ENCODE peak calls at places on chromosomes 16 and 17, in five cellular contexts. R is epithelial cell of esophagus, Y is IMR-90, J is HCT116, S is GM12865. O is an unnamed sample.

GRCh38 chr16:67216612-67217490 is 10.1 kb upstream of the TMEM208 start:
- DNase-seq in S (no peak), J (no peak), R (no peak), Y (no peak), O (no peak)

GRCh38 chr17:70158581-70158980 is 10.8 kb upstream of the KCNJ2 start:
- DNase-seq in S (no peak), Y (no peak), J (no peak), R (no peak), O (no peak)

GRCh38 chr17:29571486-29571882 is 3.0 kb downstream of the TP53I13 start:
- DNase-seq in S (no peak), Y (no peak), R (no peak), J (no peak), O (no peak)

GRCh38 chr17:49910094-49910857 is 58.7 kb upstream of the DLX4 start:
- DNase-seq in R (peak), S (no peak), Y (no peak), J (no peak), O (no peak)

GRCh38 chr17:72136692-72137550 is 16.1 kb downstream of the SOX9 start:
- DNase-seq in R (peak), Y (peak), S (no peak), J (peak), O (no peak)

GRCh38 chr16:80563807-80564206 is 23.0 kb downstream of the DYNLRB2 start:
- DNase-seq in R (no peak), S (no peak), Y (no peak), J (no peak), O (no peak)

GRCh38 chr16:617855-618254 is 12.9 kb upstream of the WFIKKN1 start:
- DNase-seq in R (no peak), Y (no peak), S (no peak), J (no peak), O (no peak)

GRCh38 chr16:68781784-68782183 is 44.7 kb downstream of the CDH1 start:
- DNase-seq in R (no peak), Y (no peak), S (peak), J (no peak), O (no peak)

GRCh38 chr16:83137326-83137770 is 510.6 kb downstream of the CDH13 start:
- DNase-seq in S (peak), Y (peak), J (no peak), R (peak), O (no peak)

GRCh38 chr17:70938311-70938710 is 769.0 kb downstream of the KCNJ2 start:
- DNase-seq in J (no peak), R (no peak), S (no peak), Y (no peak), O (no peak)

GRCh38 chr17:82835766-82836512 is 3.9 kb downstream of the ZNF750 start:
- DNase-seq in Y (no peak), S (no peak), R (peak), J (no peak), O (no peak)
- H3K4me3 ChIP-seq in Y (no peak), S (no peak), R (peak), J (no peak), O (no peak)

GRCh38 chr16:88285514-88285822 is 97.3 kb upstream of the ZNF469 start:
- DNase-seq in Y (no peak), S (no peak), R (no peak), J (no peak), O (no peak)

GRCh38 chr16:88286301-88286923 is 96.3 kb upstream of the ZNF469 start:
- DNase-seq in R (no peak), J (no peak), S (no peak), Y (no peak), O (no peak)

GRCh38 chr16:88288303-88288702 is 94.5 kb upstream of the ZNF469 start:
- DNase-seq in Y (no peak), S (no peak), J (no peak), R (no peak), O (no peak)

GRCh38 chr16:88289001-88289400 is 93.8 kb upstream of the ZNF469 start:
- DNase-seq in R (no peak), Y (no peak), S (no peak), J (no peak), O (no peak)

DNA sequence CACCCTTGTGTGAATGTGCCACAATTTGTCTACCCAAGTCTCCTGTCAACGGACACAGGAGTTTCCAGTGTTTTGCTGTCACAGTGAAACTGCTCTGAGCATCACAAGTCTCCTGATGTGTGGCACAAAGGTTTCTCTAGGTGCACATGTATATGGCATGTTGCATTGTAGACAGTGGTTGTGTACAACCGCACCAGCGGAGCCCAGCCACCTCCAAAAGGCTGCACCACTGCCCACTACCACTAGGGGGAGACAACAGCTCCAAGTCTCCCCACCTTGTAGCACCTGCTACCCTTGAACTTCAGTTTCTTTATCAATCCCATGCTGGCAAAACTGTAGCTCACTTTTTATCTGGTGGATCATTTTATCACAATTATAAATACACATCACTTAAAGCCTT is 95.5 kb upstream of the ZNF469 start:
- DNase-seq in S (peak), J (peak), R (no peak), Y (no peak), O (no peak)
- TF ChIP-seq CTCF in S (peak), J (peak), R (peak), Y (peak), O (peak)

GRCh38 chr17:57480438-57481196 is 224.3 kb downstream of the MSI2 start:
- DNase-seq in Y (peak), S (no peak), J (no peak), R (peak), O (peak)

GRCh38 chr17:57478851-57479250 is 222.5 kb downstream of the MSI2 start:
- DNase-seq in Y (no peak), S (no peak), J (no peak), R (no peak), O (no peak)

GRCh38 chr17:57482657-57483056 is 226.3 kb downstream of the MSI2 start:
- DNase-seq in Y (peak), S (no peak), J (no peak), R (no peak), O (no peak)

GRCh38 chr17:57484081-57484666 is 227.9 kb downstream of the MSI2 start:
- DNase-seq in Y (peak), S (no peak), R (no peak), J (no peak), O (no peak)

DNA sequence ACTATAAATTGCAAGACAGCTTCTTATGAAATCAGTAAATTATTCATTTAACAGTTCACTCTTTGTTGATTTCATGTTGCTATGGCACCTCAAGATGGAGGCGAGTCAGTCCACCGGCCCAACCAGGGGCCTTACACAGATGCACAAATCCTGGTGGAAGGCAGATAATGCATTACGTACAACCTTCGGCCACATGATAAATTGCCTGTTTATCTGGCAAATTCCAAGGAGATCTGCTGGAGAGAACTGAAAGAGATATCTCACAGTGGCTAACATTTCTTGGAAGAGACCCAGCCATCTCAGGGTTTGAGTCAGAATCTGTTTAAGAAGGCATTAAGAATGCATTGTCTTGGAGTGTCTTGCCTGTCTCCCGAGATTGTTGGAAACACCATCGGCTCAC is 225.6 kb downstream of the MSI2 start:
- DNase-seq in S (no peak), R (peak), Y (peak), J (no peak), O (peak)
- H3K4me3 ChIP-seq in S (no peak), R (no peak), Y (no peak), J (no peak), O (no peak)

GRCh38 chr17:30970757-30971567 is at the start of gene RNF135:
- DNase-seq in R (peak), S (peak), Y (peak), J (peak), O (peak)
- TF ChIP-seq CTCF in R (no peak), S (peak), Y (peak), J (peak), O (no peak)

DNA sequence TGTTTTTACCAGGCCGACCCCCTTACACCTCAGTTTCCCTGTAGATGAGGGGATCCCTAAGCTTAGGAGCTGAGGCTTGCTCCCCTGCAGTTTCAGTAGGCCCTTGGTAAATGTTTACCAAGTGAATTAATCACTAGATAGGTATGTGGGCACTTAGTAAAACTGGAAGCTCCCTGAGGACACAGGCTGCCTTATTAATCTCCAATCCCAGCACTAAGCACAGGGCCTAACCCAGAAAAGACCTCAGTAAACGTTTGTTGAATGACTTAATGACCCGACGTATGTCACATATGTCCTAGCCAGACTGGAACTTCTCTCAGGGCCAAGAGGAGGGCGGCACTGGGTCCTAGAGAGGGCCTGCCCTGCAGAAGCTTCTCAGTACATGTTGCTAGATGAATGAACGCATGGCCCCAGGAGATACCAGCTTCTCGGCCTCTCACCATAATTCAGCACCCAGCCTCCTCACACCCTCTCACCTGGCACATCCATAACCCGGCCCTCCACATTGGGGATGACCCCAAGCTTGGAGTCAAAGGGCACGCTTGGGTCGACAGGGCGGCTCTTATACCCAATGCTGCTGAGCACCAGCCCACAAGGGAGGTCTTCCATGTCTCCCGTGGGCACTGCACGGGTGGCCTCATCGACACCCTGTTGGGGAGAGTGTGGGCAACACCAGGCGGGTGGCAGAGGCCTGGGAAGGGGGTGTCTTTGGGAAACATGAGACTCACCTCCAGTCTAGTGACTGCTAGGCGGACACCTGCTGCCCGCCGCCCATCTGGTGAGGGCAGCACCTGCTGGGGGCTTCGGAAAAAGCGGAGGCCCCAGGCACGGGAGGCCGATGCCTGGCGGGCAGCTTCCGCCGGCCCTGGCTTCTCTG is 4.0 kb upstream of the GRIN2C start:
- DNase-seq in R (no peak), Y (no peak), J (no peak), S (no peak), O (no peak)
- H3K4me3 ChIP-seq in R (no peak), Y (no peak), J (no peak), S (no peak), O (no peak)

GRCh38 chr17:16419074-16419928 is 3.9 kb downstream of the TRPV2 start:
- DNase-seq in S (peak), Y (peak), R (peak), J (no peak), O (peak)

GRCh38 chr17:16417399-16417798 is 2.0 kb downstream of the TRPV2 start:
- DNase-seq in S (no peak), J (no peak), R (no peak), Y (no peak), O (no peak)

GRCh38 chr17:16418684-16419066 is 3.3 kb downstream of the TRPV2 start:
- DNase-seq in S (peak), R (no peak), Y (no peak), J (no peak), O (no peak)

GRCh38 chr17:16417896-16418683 is 2.7 kb downstream of the TRPV2 start:
- DNase-seq in S (no peak), Y (peak), R (no peak), J (no peak), O (no peak)

DNA sequence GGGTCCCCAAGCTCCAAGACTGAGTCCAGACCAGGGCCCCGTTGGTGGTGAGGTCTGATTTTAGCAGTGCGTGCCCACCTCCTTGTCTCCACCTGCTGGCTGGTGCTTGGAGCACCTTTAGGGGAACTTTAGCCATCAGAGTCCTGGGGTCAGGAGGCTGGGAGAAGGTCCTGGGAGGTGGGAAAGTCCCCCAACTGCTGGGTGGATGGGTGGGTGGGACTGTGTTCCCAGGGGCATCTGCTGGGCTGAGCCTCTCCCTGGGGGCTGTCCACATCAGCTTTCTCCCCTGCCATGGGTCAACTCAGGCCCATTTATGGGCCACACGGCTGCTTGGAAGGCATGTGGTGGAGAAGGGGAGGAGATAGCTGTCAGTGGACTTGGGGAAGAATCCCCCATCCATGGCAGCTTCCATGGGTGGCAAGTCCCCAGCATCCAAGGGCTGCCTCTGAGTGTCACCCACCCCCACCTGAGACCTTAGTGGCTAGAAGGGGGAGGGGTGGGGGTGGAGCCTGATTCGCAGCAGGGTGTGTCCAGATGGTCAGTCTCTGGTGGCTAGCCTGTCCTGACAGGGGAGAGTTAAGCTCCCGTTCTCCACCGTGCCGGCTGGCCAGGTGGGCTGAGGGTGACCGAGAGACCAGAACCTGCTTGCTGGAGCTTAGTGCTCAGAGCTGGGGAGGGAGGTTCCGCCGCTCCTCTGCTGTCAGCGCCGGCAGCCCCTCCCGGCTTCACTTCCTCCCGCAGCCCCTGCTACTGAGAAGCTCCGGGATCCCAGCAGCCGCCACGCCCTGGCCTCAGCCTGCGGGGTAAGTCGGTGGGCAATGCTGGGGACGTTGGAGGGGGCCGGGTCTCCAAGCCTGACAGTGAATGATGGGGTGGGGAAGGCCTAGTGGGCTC is at the start of gene TRPV2:
- DNase-seq in Y (no peak), R (no peak), J (no peak), S (peak), O (no peak)
- TF ChIP-seq CTCF in Y (peak), R (peak), J (peak), S (peak), O (peak)

GRCh38 chr16:17527538-17527937 is 56.8 kb upstream of the XYLT1 start:
- DNase-seq in J (no peak), S (no peak), Y (no peak), R (no peak), O (no peak)

GRCh38 chr16:17532338-17532995 is 61.7 kb upstream of the XYLT1 start:
- DNase-seq in S (peak), J (no peak), Y (no peak), R (no peak), O (no peak)

GRCh38 chr16:17526956-17527355 is 56.2 kb upstream of the XYLT1 start:
- DNase-seq in Y (no peak), R (no peak), S (peak), J (no peak), O (no peak)

GRCh38 chr16:17529982-17530760 is 59.4 kb upstream of the XYLT1 start:
- DNase-seq in S (peak), Y (no peak), R (no peak), J (no peak), O (no peak)
- H3K4me3 ChIP-seq in S (peak), Y (no peak), R (no peak), J (no peak), O (no peak)

DNA sequence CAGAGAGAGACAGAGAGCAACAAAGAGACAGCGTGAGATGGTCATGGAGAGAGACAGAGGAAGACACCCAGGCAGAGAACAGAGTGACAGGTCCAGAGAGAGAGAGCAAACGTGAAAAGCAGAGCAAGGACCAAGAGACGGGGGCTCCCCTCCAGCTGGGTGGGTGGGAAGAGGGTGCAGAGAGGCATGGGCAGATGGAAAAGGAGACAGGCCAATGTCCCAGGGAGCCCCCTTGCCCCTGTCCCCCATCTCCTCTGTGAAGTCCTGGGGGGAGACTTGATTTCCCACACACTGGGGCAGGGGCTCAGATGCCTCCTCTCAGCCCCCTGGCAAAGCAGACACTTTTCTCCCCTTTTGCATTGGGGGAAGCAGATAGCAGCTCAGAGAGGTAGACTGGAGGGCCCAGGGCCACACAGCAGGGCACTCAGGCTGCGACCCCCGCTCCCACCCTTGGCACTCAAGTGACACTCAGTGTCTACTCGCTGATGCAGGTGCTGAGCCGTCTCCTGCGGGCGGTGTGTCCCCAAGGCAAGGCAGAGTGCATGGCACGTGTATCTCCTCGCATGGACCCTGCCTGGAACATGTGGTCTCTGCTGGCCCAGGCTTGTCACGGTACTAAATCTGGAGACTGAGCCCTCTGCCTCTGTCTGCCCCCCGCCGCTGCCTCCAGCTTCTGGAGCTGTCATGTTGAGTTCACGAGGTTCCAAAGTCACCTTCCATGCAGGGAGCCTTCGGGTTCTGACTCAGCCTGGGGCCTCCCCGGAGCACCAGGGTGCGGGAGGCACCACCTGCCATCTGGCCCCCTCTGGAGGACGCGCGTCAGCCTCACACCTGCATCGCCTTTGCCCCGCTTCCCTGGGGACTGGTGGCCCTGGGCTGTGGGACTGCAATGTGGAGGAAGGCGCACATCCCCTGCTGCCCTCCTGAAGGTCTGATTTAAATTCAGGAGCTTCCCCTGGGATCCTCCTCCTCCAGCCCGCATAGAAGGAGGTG is 215.9 kb upstream of the GSE1 start:
- DNase-seq in S (peak), R (peak), Y (no peak), J (no peak), O (no peak)
- TF ChIP-seq CTCF in S (peak), R (peak), Y (no peak), J (peak), O (peak)

GRCh38 chr16:49596699-49597291 is 223.2 kb downstream of the C16orf78 start:
- DNase-seq in J (no peak), R (no peak), S (no peak), Y (no peak), O (no peak)

GRCh38 chr16:49592507-49593422 is 219.2 kb downstream of the C16orf78 start:
- DNase-seq in R (no peak), S (peak), J (peak), Y (peak), O (no peak)

GRCh38 chr16:49596119-49596518 is 222.5 kb downstream of the C16orf78 start:
- DNase-seq in J (no peak), Y (peak), R (no peak), S (peak), O (no peak)

GRCh38 chr16:49593423-49594040 is 219.9 kb downstream of the C16orf78 start:
- DNase-seq in S (peak), J (no peak), R (no peak), Y (no peak), O (no peak)

DNA sequence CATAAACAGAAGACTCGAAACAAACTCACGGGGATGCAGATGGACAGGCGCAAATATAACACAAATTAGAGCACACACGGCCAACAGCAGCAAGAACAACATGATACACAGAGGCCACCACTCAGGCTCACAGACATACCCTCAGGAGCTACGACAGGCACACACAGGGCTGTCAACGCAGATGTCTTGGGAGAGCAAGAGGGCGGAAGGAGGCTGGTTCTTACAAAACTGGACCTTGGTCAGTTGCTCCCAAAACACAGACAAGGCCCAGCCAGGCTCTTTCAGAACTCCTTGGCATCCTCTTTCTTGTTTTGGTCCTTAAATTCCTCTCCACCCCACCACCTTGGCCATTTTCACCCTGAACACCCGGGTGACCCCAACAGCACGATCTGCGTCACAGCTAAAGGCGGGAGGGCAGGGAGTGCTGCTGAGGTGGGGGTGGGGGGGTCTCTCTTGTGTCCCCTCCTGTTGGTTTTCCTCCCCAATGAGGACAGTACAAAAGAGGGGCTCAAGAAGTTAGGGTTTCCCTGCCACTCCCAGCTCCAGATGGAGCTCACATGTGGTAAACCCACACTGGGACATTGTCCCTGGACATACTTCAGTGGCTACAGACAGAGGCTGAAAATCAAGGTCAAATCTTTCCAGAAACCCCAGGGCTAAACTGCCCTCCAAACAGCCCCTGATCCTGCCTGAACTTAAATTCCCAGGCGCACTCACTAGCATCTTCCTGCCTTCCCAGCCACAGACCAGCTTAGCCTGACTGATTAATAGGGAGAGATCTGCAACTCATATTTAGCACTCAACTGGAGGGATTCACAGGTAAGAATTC is 221.3 kb downstream of the C16orf78 start:
- DNase-seq in R (no peak), J (no peak), Y (no peak), S (no peak), O (no peak)
- H3K4me3 ChIP-seq in R (no peak), J (no peak), Y (no peak), S (peak), O (no peak)

O was measured in retinal pigment epithelial cell.